ENCODE peak calls at places on chromosomes 12 and 14, in seven cellular contexts. One of them, this sample, is unnamed.

GRCh38 chr12:27807063-27807703 is 27.1 kb upstream of the MANSC4 start:
- DNase-seq in germinal center: no peak
- DNase-seq in A549: no peak
- DNase-seq in fibroblast of the aortic adventitia: no peak
- DNase-seq in aorta: no peak
- DNase-seq in stomach: no peak
- DNase-seq in activated naive CD4-positive, alpha-beta T cell treated with anti-CD3 and anti-CD28 coated beads, Interleukin-2, amount 10 ng/mL, durations not matched to agents 7 days and 5 days: peak
- DNase-seq in this sample: no peak

GRCh38 chr12:132719954-132720324 is 9.3 kb downstream of the PGAM5 start:
- DNase-seq in germinal center: no peak
- DNase-seq in A549: no peak
- DNase-seq in fibroblast of the aortic adventitia: no peak
- DNase-seq in aorta: no peak
- DNase-seq in stomach: no peak
- DNase-seq in activated naive CD4-positive, alpha-beta T cell treated with anti-CD3 and anti-CD28 coated beads, Interleukin-2, amount 10 ng/mL, durations not matched to agents 7 days and 5 days: no peak
- DNase-seq in this sample: no peak

GRCh38 chr14:68486033-68486732 is 306.7 kb downstream of the ZFP36L1 start:
- DNase-seq in germinal center: no peak
- DNase-seq in A549: no peak
- DNase-seq in fibroblast of the aortic adventitia: no peak
- DNase-seq in aorta: no peak
- DNase-seq in stomach: no peak
- DNase-seq in activated naive CD4-positive, alpha-beta T cell treated with anti-CD3 and anti-CD28 coated beads, Interleukin-2, amount 10 ng/mL, durations not matched to agents 7 days and 5 days: no peak
- DNase-seq in this sample: no peak

GRCh38 chr12:118061876-118062791 is 1.2 kb upstream of the WSB2 start:
- DNase-seq in germinal center: peak
- DNase-seq in A549: peak
- DNase-seq in fibroblast of the aortic adventitia: peak
- DNase-seq in aorta: peak
- DNase-seq in stomach: peak
- DNase-seq in activated naive CD4-positive, alpha-beta T cell treated with anti-CD3 and anti-CD28 coated beads, Interleukin-2, amount 10 ng/mL, durations not matched to agents 7 days and 5 days: peak
- DNase-seq in this sample: peak

GRCh38 chr14:91335191-91336092 is 82.2 kb downstream of the CCDC88C start:
- DNase-seq in germinal center: no peak
- DNase-seq in A549: no peak
- DNase-seq in fibroblast of the aortic adventitia: no peak
- DNase-seq in aorta: no peak
- DNase-seq in stomach: no peak
- DNase-seq in activated naive CD4-positive, alpha-beta T cell treated with anti-CD3 and anti-CD28 coated beads, Interleukin-2, amount 10 ng/mL, durations not matched to agents 7 days and 5 days: no peak
- DNase-seq in this sample: no peak

GRCh38 chr12:43425361-43425760 is 126.6 kb downstream of the ADAMTS20 start:
- DNase-seq in germinal center: no peak
- DNase-seq in A549: no peak
- DNase-seq in fibroblast of the aortic adventitia: no peak
- DNase-seq in aorta: no peak
- DNase-seq in stomach: no peak
- DNase-seq in activated naive CD4-positive, alpha-beta T cell treated with anti-CD3 and anti-CD28 coated beads, Interleukin-2, amount 10 ng/mL, durations not matched to agents 7 days and 5 days: no peak
- DNase-seq in this sample: no peak

GRCh38 chr14:66000771-66001170 is 485.4 kb upstream of the CCDC196 start:
- DNase-seq in germinal center: no peak
- DNase-seq in A549: no peak
- DNase-seq in fibroblast of the aortic adventitia: no peak
- DNase-seq in aorta: no peak
- DNase-seq in stomach: no peak
- DNase-seq in activated naive CD4-positive, alpha-beta T cell treated with anti-CD3 and anti-CD28 coated beads, Interleukin-2, amount 10 ng/mL, durations not matched to agents 7 days and 5 days: no peak
- DNase-seq in this sample: no peak

GRCh38 chr14:51807355-51807754 is 53.1 kb upstream of the GNG2 start:
- DNase-seq in germinal center: no peak
- DNase-seq in A549: no peak
- DNase-seq in fibroblast of the aortic adventitia: peak
- DNase-seq in aorta: no peak
- DNase-seq in stomach: no peak
- DNase-seq in activated naive CD4-positive, alpha-beta T cell treated with anti-CD3 and anti-CD28 coated beads, Interleukin-2, amount 10 ng/mL, durations not matched to agents 7 days and 5 days: no peak
- DNase-seq in this sample: no peak

GRCh38 chr12:102484017-102484731 is 3.8 kb upstream of the IGF1 start:
- DNase-seq in germinal center: peak
- DNase-seq in A549: peak
- DNase-seq in fibroblast of the aortic adventitia: peak
- DNase-seq in aorta: peak
- DNase-seq in stomach: peak
- DNase-seq in activated naive CD4-positive, alpha-beta T cell treated with anti-CD3 and anti-CD28 coated beads, Interleukin-2, amount 10 ng/mL, durations not matched to agents 7 days and 5 days: peak
- DNase-seq in this sample: peak

GRCh38 chr14:101604935-101605767 is 43.9 kb downstream of the DIO3 start:
- DNase-seq in germinal center: no peak
- DNase-seq in A549: no peak
- DNase-seq in fibroblast of the aortic adventitia: no peak
- DNase-seq in aorta: no peak
- DNase-seq in stomach: no peak
- DNase-seq in activated naive CD4-positive, alpha-beta T cell treated with anti-CD3 and anti-CD28 coated beads, Interleukin-2, amount 10 ng/mL, durations not matched to agents 7 days and 5 days: no peak
- DNase-seq in this sample: no peak

This sample was measured in testis.